ENCODE peak calls at places on chromosomes 16 and 17, in four cellular contexts. T, D, N and O are unnamed samples.

GRCh38 chr17:80863626-80864025 is 128.0 kb upstream of the CHMP6 start:
- DNase-seq in T (no peak), D (no peak), N (no peak), O (peak)

GRCh38 chr16:67397812-67398545 is 4.7 kb upstream of the TPPP3 start:
- DNase-seq in T (no peak), D (no peak), N (no peak), O (no peak)

GRCh38 chr16:30747331-30747730 is 894 bp upstream of the PHKG2 start:
- DNase-seq in D (no peak), T (no peak), N (peak), O (no peak)

GRCh38 chr17:8016632-8017424 is 14.4 kb downstream of the GUCY2D start:
- DNase-seq in T (no peak), N (peak), D (peak), O (no peak)

GRCh38 chr17:5825717-5826330 is 241.5 kb upstream of the NLRP1 start:
- DNase-seq in T (no peak), N (peak), D (no peak), O (no peak)

GRCh38 chr17:34351041-34351575 is 5.2 kb upstream of the CCL13 start:
- DNase-seq in T (no peak), D (no peak), N (no peak), O (no peak)

GRCh38 chr17:72501404-72502110 is 380.7 kb downstream of the SOX9 start:
- DNase-seq in D (no peak), N (no peak), T (no peak), O (no peak)

GRCh38 chr16:85554114-85554790 is 58.9 kb upstream of the GSE1 start:
- DNase-seq in D (no peak), T (peak), N (peak), O (peak)

GRCh38 chr17:4206945-4207344 is 56.8 kb downstream of the ANKFY1 start:
- DNase-seq in D (no peak), T (no peak), N (no peak), O (no peak)

GRCh38 chr16:73000020-73000906 is 47.7 kb downstream of the ZFHX3 start:
- DNase-seq in D (no peak), N (peak), T (no peak), O (peak)

GRCh38 chr17:15112881-15113617 is 152.1 kb downstream of the PMP22 start:
- DNase-seq in N (no peak), D (no peak), T (no peak), O (no peak)

GRCh38 chr16:66639091-66639885 is 34.8 kb downstream of the CMTM3 start:
- DNase-seq in T (no peak), N (no peak), D (no peak), O (no peak)

GRCh38 chr17:68431045-68431608 is 26.2 kb downstream of the WIPI1 start:
- DNase-seq in N (no peak), D (no peak), T (no peak), O (no peak)

GRCh38 chr16:72561-73537 is at the start of gene RHBDF1:
- DNase-seq in D (peak), T (no peak), N (no peak), O (no peak)

GRCh38 chr17:59003860-59004259 is 102.8 kb downstream of the TRIM37 start:
- DNase-seq in D (no peak), N (no peak), T (no peak), O (no peak)

GRCh38 chr17:6592193-6592592 is 35.8 kb upstream of the PITPNM3 start:
- DNase-seq in D (no peak), N (peak), T (no peak), O (no peak)

GRCh38 chr16:22161999-22162657 is at the start of gene SDR42E2:
- DNase-seq in T (no peak), D (peak), N (no peak), O (no peak)

GRCh38 chr17:30235386-30236296 is at the start of gene SLC6A4:
- DNase-seq in T (no peak), N (no peak), D (no peak), O (no peak)

GRCh38 chr17:32976131-32976530 is 15.5 kb upstream of the SPACA3 start:
- DNase-seq in D (no peak), T (no peak), N (no peak), O (no peak)

GRCh38 chr16:7182510-7183109 is 150.0 kb upstream of the RBFOX1 start:
- DNase-seq in N (no peak), T (no peak), D (peak), O (no peak)

GRCh38 chr16:16007743-16008111 is 58.3 kb downstream of the ABCC1 start:
- DNase-seq in N (no peak), D (no peak), T (no peak), O (no peak)